ENCODE peak calls at places on chromosomes 12 and 14, in seven cellular contexts. L is GM23338, I is PC-3, U is breast epithelium, B is right lobe of liver, M is A549, N is pancreas. O is an unnamed sample.
A peak's percentile ranks its signal among the peaks of the same experiment; 100 is the strongest.

GRCh38 chr14:89773151-89773550 is 181.4 kb downstream of the EFCAB11 start:
- DNase-seq in L (no peak), U (no peak), B (no peak), M (no peak), I (no peak), N (no peak), O (no peak)

GRCh38 chr14:26820101-26820500 is 222.3 kb upstream of the NOVA1 start:
- DNase-seq in B (no peak), I (peak; percentile 76), L (no peak), U (no peak), M (no peak), N (no peak), O (no peak)

GRCh38 chr14:68379510-68380303 is 413.2 kb downstream of the ZFP36L1 start:
- DNase-seq in B (no peak), N (no peak), I (peak; percentile 98), M (no peak), U (no peak), L (no peak), O (no peak)

GRCh38 chr14:77264466-77265186 is 6.4 kb downstream of the NGB start:
- DNase-seq in N (no peak), L (no peak), I (no peak), B (no peak), U (no peak), M (no peak), O (no peak)

GRCh38 chr14:28744126-28744525 is 22.5 kb upstream of the FOXG1 start:
- DNase-seq in N (no peak), U (no peak), M (no peak), L (no peak), B (no peak), I (peak; percentile 82), O (no peak)

GRCh38 chr14:35400707-35401421 is 3.7 kb downstream of the NFKBIA start:
- DNase-seq in N (no peak), M (no peak), U (no peak), L (no peak), I (no peak), B (peak; percentile 47), O (no peak)

GRCh38 chr12:121590476-121591143 is 9.8 kb upstream of the KDM2B start:
- DNase-seq in I (no peak), M (no peak), N (no peak), B (no peak), U (no peak), L (peak; percentile 37), O (no peak)

GRCh38 chr12:54357802-54358619 is 6.3 kb downstream of the GPR84 start:
- DNase-seq in U (no peak), N (no peak), M (no peak), L (no peak), B (no peak), I (peak; percentile 38), O (no peak)

GRCh38 chr14:95814363-95815225 is 62.0 kb upstream of the TUNAR start:
- DNase-seq in N (no peak), U (no peak), M (no peak), B (no peak), L (no peak), I (no peak), O (peak; percentile 87)

GRCh38 chr12:102061096-102061555 is 665 bp downstream of the WASHC3 start:
- DNase-seq in I (peak; percentile 48), B (no peak), M (no peak), U (no peak), L (no peak), N (no peak), O (no peak)

DNA sequence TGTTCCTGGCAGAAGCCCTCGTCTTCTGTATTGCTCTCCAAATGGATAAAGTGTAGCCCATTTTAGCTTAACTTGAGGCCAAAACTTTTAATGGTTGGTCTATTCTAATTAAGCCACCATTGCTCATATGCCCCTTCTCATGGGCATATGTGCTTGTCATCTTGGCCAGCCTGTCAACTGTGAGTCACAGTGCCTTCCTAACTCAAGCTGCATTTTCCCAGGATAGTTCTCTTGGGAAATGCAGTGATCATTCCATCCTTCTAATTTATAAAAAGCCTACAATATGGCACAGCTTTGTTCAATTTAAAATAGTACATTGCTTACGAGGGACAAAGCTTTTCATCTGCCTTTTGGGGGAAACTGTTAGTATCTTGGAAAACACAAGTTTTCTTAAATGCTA is 6.6 kb downstream of the PTHLH start:
- DNase-seq in M (no peak), U (no peak), N (no peak), L (no peak), I (peak; percentile 98), B (no peak), O (no peak)
- H3K4me3 ChIP-seq in M (no peak overlapping the region), U (no peak overlapping the region), N (no peak overlapping the region), L (no peak overlapping the region), I (peak overlapping the region; percentile 68), B (no peak overlapping the region), O (no peak overlapping the region)

GRCh38 chr12:42666671-42667243 is 77.2 kb upstream of the PRICKLE1 start:
- DNase-seq in N (no peak), L (peak; percentile 51), M (peak; percentile 7), B (no peak), I (peak; percentile 74), U (no peak), O (no peak)
- TF ChIP-seq CTCF in N (no peak), L (no peak), M (no peak), B (no peak), I (no peak), U (no peak), O (no peak)

GRCh38 chr14:20501346-20501745 is 4.0 kb upstream of the RNASE10 start:
- DNase-seq in M (peak; percentile 10), I (peak; percentile 89), B (no peak), N (no peak), L (no peak), U (no peak), O (no peak)

GRCh38 chr14:20499881-20500280 is 5.5 kb upstream of the RNASE10 start:
- DNase-seq in I (no peak), B (no peak), U (no peak), M (no peak), L (no peak), N (no peak), O (no peak)

GRCh38 chr14:20498622-20499021 is 6.7 kb upstream of the RNASE10 start:
- DNase-seq in L (no peak), U (no peak), N (no peak), B (no peak), M (no peak), I (no peak), O (no peak)

GRCh38 chr14:20494935-20495766 is 10.2 kb upstream of the RNASE10 start:
- DNase-seq in M (no peak), U (no peak), L (no peak), N (no peak), I (peak; percentile 93), B (no peak), O (no peak)

DNA sequence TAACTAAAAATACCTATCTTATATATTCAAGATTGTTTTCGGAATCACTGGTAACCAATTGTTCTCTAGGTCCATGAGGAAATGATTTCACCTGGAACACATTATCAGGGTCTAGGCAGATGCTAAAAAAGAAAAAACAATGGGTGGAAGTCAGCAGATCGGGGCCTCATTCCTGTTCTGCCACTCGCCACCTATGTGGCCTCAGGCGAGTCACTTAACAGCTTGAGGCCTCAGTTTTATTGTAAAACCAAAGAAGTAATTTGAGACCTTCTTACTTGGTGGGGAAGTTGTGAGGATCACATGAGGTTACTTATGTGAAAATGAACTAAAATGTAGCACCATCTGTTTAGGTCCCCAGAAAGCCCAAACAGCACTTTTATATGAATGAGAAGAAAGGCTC is 6.2 kb upstream of the RNASE10 start:
- DNase-seq in M (no peak), B (no peak), I (peak; percentile 68), U (no peak), N (no peak), L (peak; percentile 49), O (no peak)
- H3K27ac ChIP-seq in M (no peak overlapping the region), B (no peak overlapping the region), I (peak overlapping the region; percentile 16), U (no peak overlapping the region), N (no peak overlapping the region), L (no peak overlapping the region), O (no peak overlapping the region)

GRCh38 chr14:37579250-37579649 is 15.8 kb downstream of the FOXA1 start:
- DNase-seq in I (no peak), B (no peak), M (no peak), N (no peak), L (peak; percentile 45), U (no peak), O (no peak)
- H3K4me3 ChIP-seq in I (peak overlapping the region; percentile 26), B (no peak overlapping the region), M (no peak overlapping the region), N (no peak overlapping the region), L (no peak overlapping the region), U (no peak overlapping the region), O (no peak overlapping the region)